ENCODE peak calls at places on chromosomes 6 and 20, in five cellular contexts. J, M, G, S and O are unnamed samples. For H3K9me3, the result is how much of the 10 kb centered on the place peaks cover.

GRCh38 chr20:63828124-63828523 is 2.9 kb downstream of the ZBTB46 start:
- DNase-seq in J (no peak), M (no peak), G (no peak), S (no peak), O (no peak)

GRCh38 chr20:45340236-45340847 is 7.9 kb downstream of the SDC4 start:
- DNase-seq in J (peak), M (no peak), G (no peak), S (peak), O (no peak)

GRCh38 chr6:54835176-54835575 is 11.4 kb upstream of the FAM83B start:
- DNase-seq in J (no peak), M (no peak), G (no peak), S (no peak), O (no peak)

GRCh38 chr6:170128811-170129681 is 161.8 kb downstream of the DLL1 start:
- DNase-seq in J (no peak), M (no peak), G (no peak), S (no peak), O (no peak)

GRCh38 chr20:4108495-4109306 is 93.3 kb upstream of the RNF24 start:
- DNase-seq in J (peak), M (peak), G (peak), S (peak), O (peak)

GRCh38 chr6:148593813-148594170 is 153.0 kb upstream of the UST start:
- DNase-seq in J (no peak), M (no peak), G (no peak), S (no peak), O (no peak)

GRCh38 chr20:59580208-59580980 is 23.9 kb upstream of the PHACTR3 start:
- DNase-seq in J (no peak), M (no peak), G (no peak), S (no peak), O (no peak)

GRCh38 chr6:157264701-157265100 is 58.6 kb downstream of the TMEM242 start:
- DNase-seq in J (no peak), M (no peak), G (no peak), S (peak), O (no peak)

GRCh38 chr6:69732640-69733039 is 64.2 kb downstream of the LMBRD1 start:
- DNase-seq in J (no peak), M (no peak), G (no peak), S (no peak), O (no peak)

DNA sequence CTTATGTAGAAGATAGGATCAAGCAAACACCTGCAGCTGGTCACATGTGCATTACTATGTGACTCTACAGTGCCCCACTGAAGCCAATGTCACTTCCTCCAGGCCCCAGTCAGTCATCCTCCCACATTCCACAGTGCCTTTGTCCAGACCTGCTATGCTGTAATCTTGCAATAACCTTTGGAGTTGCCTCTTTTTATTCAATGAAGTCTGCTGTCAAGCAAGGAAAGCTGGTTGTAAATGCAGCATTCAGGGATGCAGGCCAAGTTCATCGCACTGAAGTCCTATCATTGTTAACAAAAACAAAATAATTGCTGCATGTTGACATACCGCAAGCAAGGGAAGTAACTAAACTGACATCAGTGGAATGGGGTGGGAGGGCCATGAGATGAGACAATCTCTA is 131.2 kb upstream of the CDYL start:
- DNase-seq in J (no peak), M (no peak), G (no peak), S (no peak), O (no peak)
- H3K27ac ChIP-seq in J (no peak), M (no peak), G (no peak), S (no peak), O (no peak)

DNA sequence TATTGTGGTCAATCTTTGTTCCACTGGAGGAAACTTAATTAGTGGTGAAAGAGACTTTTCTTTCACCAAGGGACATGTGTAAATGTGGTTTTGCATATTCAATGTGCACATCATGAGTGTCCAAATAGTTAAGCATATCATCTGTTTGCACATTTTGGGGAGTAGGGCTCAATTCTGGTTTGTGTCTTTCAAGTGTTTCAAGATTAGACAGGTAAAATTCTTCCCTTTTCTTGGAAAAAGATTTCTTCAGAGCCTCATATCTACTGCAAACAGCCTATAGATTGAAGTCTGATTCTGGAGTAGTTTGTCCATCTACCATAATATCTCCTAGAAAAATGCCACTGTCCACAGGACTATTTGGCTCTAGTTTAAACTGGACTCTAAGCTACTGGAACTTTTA is 26.9 kb upstream of the DEFB118 start:
- DNase-seq in J (no peak), M (no peak), G (no peak), S (no peak), O (no peak)
- H3K9me3 ChIP-seq in J (under half), M (under half), G (under half), S (under half), O (under half)

DNA sequence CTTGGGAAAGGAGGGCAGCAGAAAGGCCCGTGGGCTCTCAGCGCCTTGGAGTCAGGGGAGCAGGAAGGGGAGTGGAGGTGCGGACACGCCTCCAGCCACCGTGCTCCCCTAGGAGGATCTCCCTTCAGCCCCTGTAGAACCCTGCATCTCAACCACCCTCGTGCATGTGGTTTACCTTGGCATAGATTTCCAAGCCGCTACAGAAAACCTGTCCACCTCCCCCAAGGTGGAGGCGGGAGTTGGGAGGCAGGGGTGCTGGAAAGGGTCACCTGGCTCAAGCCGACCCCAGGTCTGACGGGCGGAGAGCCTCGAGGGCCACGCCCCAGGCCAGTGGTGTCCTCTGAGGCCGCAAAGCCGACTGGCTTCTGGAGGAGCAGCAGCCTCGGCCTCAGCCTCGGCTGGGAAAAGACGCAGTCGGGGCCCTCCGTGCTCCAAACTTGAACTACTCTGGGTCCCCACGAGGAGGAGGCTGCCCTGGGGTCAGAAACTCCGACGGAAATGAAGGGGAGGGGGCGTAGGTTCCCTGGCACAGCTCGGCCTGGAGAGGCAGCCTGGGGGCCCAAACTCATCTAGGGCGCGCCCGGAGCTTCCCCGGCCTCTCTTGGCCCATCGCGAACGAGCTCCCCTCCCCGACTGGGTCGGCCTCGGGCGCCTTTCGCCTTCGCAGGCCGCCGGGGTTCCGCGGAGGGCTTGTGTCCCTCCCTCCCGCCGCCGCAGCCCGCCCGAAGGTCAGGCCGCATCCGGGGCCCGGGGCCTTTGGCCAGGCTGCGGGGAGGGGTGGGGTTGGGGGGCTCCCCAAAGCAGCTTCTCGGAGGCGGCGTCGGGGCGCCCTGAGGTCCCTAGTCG is 6.3 kb upstream of the FOXF2 start:
- DNase-seq in J (no peak), M (no peak), G (no peak), S (no peak), O (no peak)
- H3K4me3 ChIP-seq in J (no peak), M (no peak), G (no peak), S (no peak), O (peak)

GRCh38 chr6:154242617-154243357 is 113.8 kb downstream of the IPCEF1 start:
- DNase-seq in J (no peak), M (no peak), G (no peak), S (no peak), O (no peak)
- H3K27ac ChIP-seq in J (no peak), M (peak), G (no peak), S (no peak), O (no peak)

GRCh38 chr20:62104791-62105345 is 17.4 kb upstream of the LSM14B start:
- DNase-seq in J (no peak), M (no peak), G (no peak), S (no peak), O (no peak)
- H3K9me3 ChIP-seq in J (half or more), M (under half), G (under half), S (under half), O (under half)